ENCODE peak calls at places on chromosomes 6 and 20, in nine cellular contexts. C, W, I, U, O, J, S, H and D are unnamed samples.

GRCh38 chr6:79657238-79657637 is 26.1 kb downstream of the SH3BGRL2 start:
- DNase-seq in C (no peak), W (no peak), I (no peak), U (no peak), O (no peak), J (no peak), S (no peak), H (no peak), D (no peak)

GRCh38 chr6:53148684-53149083 is at the start of gene GCM1:
- DNase-seq in C (no peak), W (no peak), I (no peak), U (no peak), O (no peak), J (peak), S (no peak), H (no peak), D (no peak)

GRCh38 chr20:39880890-39881289 is 808.1 kb downstream of the MAFB start:
- DNase-seq in C (no peak), W (no peak), I (no peak), U (no peak), O (no peak), J (no peak), S (no peak), H (no peak), D (no peak)

GRCh38 chr20:49123982-49124381 is 64.2 kb downstream of the STAU1 start:
- DNase-seq in C (no peak), W (no peak), I (no peak), U (no peak), O (no peak), J (no peak), S (no peak), H (no peak), D (no peak)

GRCh38 chr6:118335325-118335724 is 212.8 kb upstream of the PLN start:
- DNase-seq in C (no peak), W (no peak), I (no peak), U (no peak), O (no peak), J (no peak), S (no peak), H (no peak), D (no peak)

GRCh38 chr20:59207742-59208357 is 44.2 kb downstream of the ZNF831 start:
- DNase-seq in C (no peak), W (peak), I (peak), U (peak), O (peak), J (peak), S (no peak), H (no peak), D (no peak)

GRCh38 chr20:57038608-57039440 is 227.6 kb downstream of the BMP7 start:
- DNase-seq in C (no peak), W (no peak), I (no peak), U (no peak), O (no peak), J (no peak), S (no peak), H (no peak), D (no peak)

GRCh38 chr20:50724851-50725721 is 6.3 kb upstream of the PARD6B start:
- DNase-seq in C (peak), W (peak), I (peak), U (peak), O (no peak), J (peak), S (peak), H (no peak), D (peak)

GRCh38 chr6:56951049-56951816 is 3.7 kb upstream of the BEND6 start:
- DNase-seq in C (no peak), W (no peak), I (no peak), U (no peak), O (no peak), J (no peak), S (no peak), H (no peak), D (no peak)